ENCODE peak calls at places on chromosomes 3 and 15, in ten cellular contexts. R is HuH-7.5; B is dorsolateral prefrontal cortex; Z is fibroblast of mammary gland; W is NCI-H146; P is stimulated activated effector memory CD8-positive, alpha-beta T cell treated with anti-CD3 and anti-CD28 coated beads, Interleukin-12 subunit alpha, Interleukin-12 subunit beta, amount 100 ng/mL, for 72 hours; F is stimulated activated CD4-positive, alpha-beta T cell treated with anti-CD3 and anti-CD28 coated beads, Interleukin-12 subunit alpha, Interleukin-12 subunit beta, amount 100 ng/mL, for 4 hours; U is HT1080; A is cerebellar cortex; E is epithelial cell of esophagus. K is an unnamed sample.

GRCh38 chr3:100902572-100902971 is 90.6 kb downstream of the ABI3BP start:
- DNase-seq in A (no peak), U (peak; percentile 40), Z (peak; percentile 96), W (no peak), B (no peak), E (peak; percentile 23), R (no peak), F (no peak), P (no peak), K (no peak)

GRCh38 chr3:156543043-156543555 is 11.8 kb downstream of the SSR3 start:
- DNase-seq in Z (no peak), E (no peak), F (no peak), R (no peak), B (no peak), A (no peak), U (no peak), W (no peak), P (no peak), K (no peak)

GRCh38 chr3:15280853-15281532 is 51.4 kb downstream of the SH3BP5 start:
- DNase-seq in A (no peak), R (peak; percentile 72), E (peak; percentile 20), Z (no peak), U (no peak), W (no peak), P (no peak), B (no peak), F (no peak), K (no peak)

GRCh38 chr15:63870403-63871209 is 36.9 kb upstream of the HERC1 start:
- DNase-seq in Z (peak; percentile 76), R (peak; percentile 64), A (peak; percentile 37), E (peak; percentile 86), W (no peak), P (no peak), B (no peak), U (peak; percentile 68), F (no peak), K (no peak)

GRCh38 chr15:66739287-66739686 is 37.3 kb downstream of the SMAD6 start:
- DNase-seq in R (no peak), W (no peak), E (no peak), Z (no peak), B (no peak), F (no peak), A (no peak), P (no peak), U (no peak), K (no peak)

GRCh38 chr3:47010050-47010712 is 30.7 kb downstream of the NBEAL2 start:
- DNase-seq in U (no peak), A (peak; percentile 42), E (no peak), R (peak; percentile 27), W (no peak), F (no peak), B (no peak), P (no peak), Z (peak; percentile 22), K (no peak)

GRCh38 chr3:121430816-121431215 is 115.0 kb downstream of the POLQ start:
- DNase-seq in P (no peak), R (no peak), E (no peak), A (no peak), Z (no peak), B (no peak), U (no peak), F (no peak), W (no peak), K (no peak)

GRCh38 chr3:126103121-126104027 is 19.4 kb upstream of the SLC41A3 start:
- DNase-seq in P (no peak), U (no peak), B (no peak), A (no peak), R (no peak), F (no peak), W (no peak), E (no peak), Z (no peak), K (peak; percentile 37)

GRCh38 chr3:45974686-45975085 is 20.9 kb downstream of the FYCO1 start:
- DNase-seq in R (no peak), Z (no peak), F (no peak), U (no peak), P (no peak), A (no peak), E (no peak), B (no peak), W (no peak), K (no peak)

GRCh38 chr3:117887896-117888295 is 1146.8 kb downstream of the IGSF11 start:
- DNase-seq in B (no peak), A (no peak), F (no peak), Z (peak; percentile 51), P (no peak), R (no peak), U (peak; percentile 73), E (no peak), W (no peak), K (no peak)

GRCh38 chr3:102510663-102511062 is 75.8 kb downstream of the ZPLD1 start:
- DNase-seq in U (peak; percentile 29), Z (no peak), B (no peak), F (no peak), P (no peak), R (no peak), E (peak; percentile 92), A (no peak), W (peak; percentile 0), K (no peak)

GRCh38 chr15:57259511-57260143 is 116.7 kb upstream of the CGNL1 start:
- DNase-seq in B (no peak), F (no peak), U (no peak), A (no peak), E (no peak), W (peak; percentile 98), P (no peak), Z (no peak), R (no peak), K (no peak)

GRCh38 chr15:58724471-58724870 is 25.0 kb downstream of the ADAM10 start:
- DNase-seq in P (no peak), B (no peak), W (no peak), A (no peak), U (no peak), Z (peak; percentile 23), R (no peak), E (no peak), F (no peak), K (peak; percentile 32)

GRCh38 chr15:58875343-58875742 is 58.1 kb downstream of the SLTM start:
- DNase-seq in W (no peak), A (no peak), R (no peak), P (no peak), Z (no peak), E (peak; percentile 80), B (no peak), F (no peak), U (no peak), K (no peak)

GRCh38 chr3:39150803-39151631 is 2.4 kb downstream of the CSRNP1 start:
- DNase-seq in W (no peak), U (peak; percentile 98), B (peak; percentile 51), E (peak; percentile 90), A (peak; percentile 53), P (no peak), Z (peak; percentile 97), F (peak; percentile 65), R (no peak), K (no peak)

GRCh38 chr3:176650478-176650877 is 546.8 kb downstream of the TBL1XR1 start:
- DNase-seq in P (no peak), R (no peak), E (peak; percentile 74), F (no peak), B (no peak), A (no peak), W (no peak), U (peak; percentile 67), Z (peak; percentile 65), K (no peak)

GRCh38 chr3:113736548-113737089 is 9.4 kb downstream of the NAA50 start:
- DNase-seq in W (peak; percentile 61), P (no peak), U (peak; percentile 64), Z (peak; percentile 77), F (no peak), E (peak; percentile 62), A (peak; percentile 75), B (no peak), R (no peak), K (no peak)

GRCh38 chr15:41520636-41521035 is 7.0 kb upstream of the LTK start:
- DNase-seq in F (no peak), R (no peak), P (no peak), B (no peak), A (no peak), E (no peak), Z (no peak), U (no peak), W (no peak), K (no peak)

GRCh38 chr3:128113817-128114794 is 9.5 kb downstream of the RUVBL1 start:
- DNase-seq in E (no peak), Z (no peak), U (no peak), A (no peak), W (no peak), F (no peak), R (no peak), P (no peak), B (no peak), K (no peak)

GRCh38 chr15:61091229-61091628 is 137.9 kb downstream of the RORA start:
- DNase-seq in U (no peak), Z (no peak), F (no peak), W (peak; percentile 15), P (no peak), B (no peak), R (no peak), A (no peak), E (no peak), K (no peak)